ENCODE peak calls at places on chromosomes 16 and 17, in seven cellular contexts. U is HL-60, H is transverse colon, M is GM12892, A is H1, Y is esophagus muscularis mucosa, I is endothelial cell of umbilical vein. R is an unnamed sample.

GRCh38 chr17:34076743-34077631 is 178.1 kb upstream of the CCL2 start:
- DNase-seq in I (no peak), A (no peak), M (no peak), U (no peak), Y (peak), H (no peak), R (no peak)

GRCh38 chr16:23131841-23132576 is 17.2 kb downstream of the USP31 start:
- DNase-seq in U (no peak), H (no peak), Y (no peak), A (no peak), I (peak), M (no peak), R (no peak)

GRCh38 chr17:31392856-31393748 is 1.6 kb downstream of the RAB11FIP4 start:
- DNase-seq in M (no peak), Y (peak), H (no peak), I (no peak), A (peak), U (no peak), R (peak)

GRCh38 chr17:27760069-27760885 is 40.1 kb downstream of the NOS2 start:
- DNase-seq in U (peak), A (peak), M (peak), Y (no peak), H (peak), I (peak), R (peak)

GRCh38 chr17:63246344-63246743 is 199.8 kb downstream of the CYB561 start:
- DNase-seq in A (no peak), M (no peak), I (no peak), U (no peak), H (no peak), Y (no peak), R (no peak)

GRCh38 chr17:82647593-82648164 is 565 bp downstream of the WDR45B start:
- DNase-seq in Y (no peak), M (peak), U (no peak), H (peak), A (no peak), I (peak), R (peak)

GRCh38 chr16:78815713-78816112 is 716.3 kb downstream of the WWOX start:
- DNase-seq in I (no peak), U (no peak), A (no peak), M (no peak), Y (no peak), H (no peak), R (no peak)

GRCh38 chr16:67000384-67001158 is 12.2 kb downstream of the CES4A start:
- DNase-seq in A (peak), M (peak), U (peak), H (peak), Y (no peak), I (peak), R (peak)

GRCh38 chr16:12160249-12160648 is 183.7 kb downstream of the SNX29 start:
- DNase-seq in Y (no peak), H (no peak), U (no peak), M (no peak), A (no peak), I (no peak), R (no peak)

GRCh38 chr17:74268554-74268953 is 5.5 kb upstream of the DNAI2 start:
- DNase-seq in M (no peak), H (no peak), I (no peak), U (no peak), Y (no peak), A (no peak), R (no peak)

GRCh38 chr16:12188674-12189249 is 212.2 kb downstream of the SNX29 start:
- DNase-seq in A (no peak), U (no peak), H (peak), Y (no peak), I (no peak), M (no peak), R (no peak)

GRCh38 chr17:7426203-7426863 is 917 bp downstream of the SPEM2 start:
- DNase-seq in Y (no peak), U (no peak), M (no peak), H (no peak), I (no peak), A (no peak), R (no peak)

GRCh38 chr17:65557349-65558310 is 3.8 kb downstream of the AXIN2 start:
- DNase-seq in U (no peak), I (no peak), Y (no peak), H (no peak), M (no peak), A (no peak), R (no peak)

GRCh38 chr17:57808882-57809281 is 41.0 kb downstream of the MRPS23 start:
- DNase-seq in H (no peak), U (no peak), I (no peak), Y (peak), A (no peak), M (no peak), R (no peak)

GRCh38 chr16:84884311-84885023 is 64.7 kb downstream of the CRISPLD2 start:
- DNase-seq in I (peak), U (no peak), M (no peak), H (no peak), Y (no peak), A (peak), R (peak)

GRCh38 chr17:47803751-47804150 is 17.8 kb downstream of the OSBPL7 start:
- DNase-seq in A (no peak), Y (no peak), H (no peak), M (no peak), I (no peak), U (no peak), R (peak)

GRCh38 chr16:23362460-23363317 is 60.6 kb downstream of the SCNN1B start:
- DNase-seq in M (no peak), U (no peak), I (peak), Y (no peak), A (no peak), H (peak), R (peak)

GRCh38 chr16:81279375-81279774 is 35.4 kb upstream of the GAN start:
- DNase-seq in A (no peak), M (no peak), H (no peak), U (peak), I (peak), Y (no peak), R (no peak)

GRCh38 chr16:27239026-27239425 is 29.5 kb downstream of the NSMCE1 start:
- DNase-seq in A (no peak), Y (no peak), I (no peak), H (no peak), U (no peak), M (no peak), R (no peak)

DNA sequence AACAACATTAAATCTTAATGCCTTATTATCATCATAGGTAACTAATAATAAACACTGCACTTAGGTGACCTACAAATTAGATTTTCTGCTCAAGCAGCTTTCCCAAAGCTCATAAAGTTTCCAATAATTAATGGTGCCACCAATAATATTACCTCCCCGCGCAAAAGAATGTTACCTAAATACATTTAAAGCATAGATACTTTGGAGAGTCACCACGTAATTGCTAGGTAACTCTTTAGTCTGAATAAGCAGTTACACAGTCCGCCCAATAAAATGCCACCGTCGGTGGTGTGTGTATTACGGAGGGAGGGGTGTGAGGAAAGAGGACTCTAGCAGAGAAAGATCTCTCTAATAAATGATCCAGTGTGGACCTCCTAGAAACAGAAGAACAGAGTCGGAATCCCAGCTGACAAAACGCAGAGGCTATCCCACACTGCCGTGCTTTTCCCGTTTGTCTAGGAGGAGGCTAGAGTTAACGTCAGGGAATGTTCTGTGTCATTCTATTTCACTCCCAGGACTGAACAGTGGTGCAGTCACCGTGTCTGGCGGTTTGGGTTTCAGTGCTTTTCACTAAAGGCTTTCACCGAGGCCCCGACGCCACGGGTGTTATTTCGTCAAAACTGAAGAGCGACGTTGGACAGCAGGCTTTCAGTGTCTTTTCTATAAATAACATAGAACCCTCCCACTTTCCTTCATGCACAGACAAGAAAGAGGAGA is 644 bp downstream of the RNFT1 start:
- DNase-seq in H (peak), A (peak), M (peak), Y (peak), I (peak), U (no peak), R (peak)
- TF ChIP-seq POLR2AphosphoS5 in H (no peak), A (no peak), M (no peak), Y (peak), I (no peak), U (no peak), R (peak)

DNA sequence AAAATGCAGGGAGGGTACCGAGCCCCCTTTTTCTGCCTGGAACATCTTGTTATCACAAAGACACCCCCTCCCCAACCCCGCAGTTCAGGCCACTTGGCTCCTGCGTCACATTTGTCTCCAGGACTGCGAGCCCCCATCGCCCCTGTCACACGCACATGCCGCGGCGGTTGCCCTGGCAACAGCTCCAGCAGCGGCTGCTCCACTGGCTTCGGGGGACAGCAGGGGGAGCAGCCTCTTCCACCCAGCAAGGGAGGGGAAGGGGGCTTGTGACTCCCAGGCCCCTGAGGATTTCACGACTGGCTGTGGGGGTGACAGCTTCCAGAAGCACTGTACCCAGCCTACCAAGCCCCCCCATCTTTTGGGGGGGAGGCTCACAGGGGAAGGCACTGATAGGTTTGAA is 2.6 kb downstream of the BAIAP3 start:
- DNase-seq in A (no peak), Y (no peak), I (no peak), M (no peak), H (no peak), U (no peak), R (no peak)
- TF ChIP-seq POLR2AphosphoS5 in A (no peak), Y (no peak), I (no peak), M (no peak), H (no peak), U (no peak), R (no peak)

GRCh38 chr17:78925234-78925633 is at the start of gene TIMP2:
- DNase-seq in Y (peak), U (no peak), A (peak), I (peak), H (peak), M (no peak), R (peak)
- TF ChIP-seq POLR2AphosphoS5 in Y (peak), U (peak), A (peak), I (peak), H (peak), M (no peak), R (peak)

DNA sequence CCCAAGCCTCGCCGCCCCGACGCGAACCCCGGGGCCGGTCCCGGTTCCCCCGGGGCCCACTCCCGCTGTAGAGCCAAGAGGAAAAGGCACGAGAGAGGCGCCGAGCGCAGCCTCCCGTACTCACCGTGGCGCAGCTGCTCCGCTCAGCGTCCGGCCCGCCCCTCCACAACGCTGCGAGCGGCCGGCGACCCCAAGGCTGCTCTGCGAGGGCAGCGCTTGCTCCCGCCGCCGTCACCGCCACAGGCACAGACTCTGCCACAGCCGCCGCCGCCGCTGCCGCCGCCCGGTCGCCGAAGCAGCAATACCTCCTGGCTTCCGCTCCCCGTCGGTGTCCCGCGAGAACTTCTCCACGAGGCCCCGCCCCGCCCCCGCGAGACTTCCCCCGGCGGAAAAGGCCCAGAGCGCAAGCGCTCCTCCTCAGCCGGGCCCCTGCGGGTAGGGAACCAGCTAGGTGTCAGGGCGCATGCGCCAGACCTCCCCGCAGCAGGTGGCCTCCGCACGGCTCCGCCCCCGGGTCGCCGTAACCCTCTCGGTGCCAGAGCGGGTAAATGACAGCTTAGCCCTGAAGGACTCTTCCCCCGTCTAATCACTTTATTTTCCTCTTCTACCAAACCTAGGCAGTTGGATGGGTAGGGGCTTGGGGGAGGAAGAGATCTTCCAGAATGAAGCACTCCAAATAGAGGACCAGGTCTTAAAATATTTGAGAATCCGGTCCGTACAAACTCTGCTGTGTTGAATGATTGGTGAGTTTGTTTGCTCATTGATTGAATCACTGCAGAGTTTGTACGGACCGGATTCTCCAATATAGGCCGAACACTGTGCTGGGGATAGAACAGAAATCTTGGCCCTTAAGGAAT is at the start of gene GRB2:
- DNase-seq in M (peak), H (peak), U (peak), Y (peak), A (peak), I (peak), R (peak)
- TF ChIP-seq POLR2AphosphoS5 in M (peak), H (peak), U (peak), Y (peak), A (peak), I (peak), R (peak)

GRCh38 chr16:75559002-75559401 is 3.0 kb upstream of the TMEM231 start:
- DNase-seq in A (no peak), I (no peak), H (no peak), Y (no peak), M (no peak), U (no peak), R (no peak)

GRCh38 chr16:75552951-75553350 is 3.1 kb downstream of the TMEM231 start:
- DNase-seq in A (no peak), U (no peak), I (peak), H (no peak), M (no peak), Y (no peak), R (no peak)

GRCh38 chr16:75559564-75560372 is 3.7 kb upstream of the TMEM231 start:
- DNase-seq in H (no peak), A (no peak), M (no peak), U (no peak), Y (no peak), I (no peak), R (no peak)

GRCh38 chr16:75555707-75556512 is at the start of gene TMEM231:
- DNase-seq in I (peak), H (peak), A (peak), Y (peak), U (peak), M (peak), R (peak)

DNA sequence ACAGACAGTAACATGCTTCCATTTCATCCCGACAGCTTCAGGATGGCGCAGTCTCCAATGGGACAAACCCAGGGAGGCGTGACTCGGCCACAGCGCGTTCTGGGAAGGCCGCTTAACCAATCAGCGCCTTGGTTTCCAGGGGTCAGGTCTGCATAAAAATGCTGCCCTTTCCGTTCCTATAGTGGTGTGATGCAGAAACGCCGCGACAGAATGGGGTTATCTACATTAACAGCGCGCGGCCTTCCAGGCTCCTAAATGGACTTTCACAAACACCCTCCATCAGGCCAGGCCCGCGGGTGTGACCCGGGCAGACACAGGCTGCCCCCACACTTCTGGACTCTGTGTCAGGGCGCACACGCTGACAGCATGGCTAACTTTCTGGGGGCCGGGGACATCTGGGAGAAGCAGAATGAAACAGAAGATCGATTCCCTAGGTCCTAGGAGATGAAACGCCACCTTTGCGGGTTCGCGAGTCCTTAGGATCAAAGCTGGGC is 792 bp downstream of the TMEM231 start:
- DNase-seq in A (peak), H (peak), I (peak), U (no peak), Y (no peak), M (no peak), R (peak)
- TF ChIP-seq POLR2AphosphoS5 in A (peak), H (no peak), I (peak), U (no peak), Y (peak), M (no peak), R (no peak)

DNA sequence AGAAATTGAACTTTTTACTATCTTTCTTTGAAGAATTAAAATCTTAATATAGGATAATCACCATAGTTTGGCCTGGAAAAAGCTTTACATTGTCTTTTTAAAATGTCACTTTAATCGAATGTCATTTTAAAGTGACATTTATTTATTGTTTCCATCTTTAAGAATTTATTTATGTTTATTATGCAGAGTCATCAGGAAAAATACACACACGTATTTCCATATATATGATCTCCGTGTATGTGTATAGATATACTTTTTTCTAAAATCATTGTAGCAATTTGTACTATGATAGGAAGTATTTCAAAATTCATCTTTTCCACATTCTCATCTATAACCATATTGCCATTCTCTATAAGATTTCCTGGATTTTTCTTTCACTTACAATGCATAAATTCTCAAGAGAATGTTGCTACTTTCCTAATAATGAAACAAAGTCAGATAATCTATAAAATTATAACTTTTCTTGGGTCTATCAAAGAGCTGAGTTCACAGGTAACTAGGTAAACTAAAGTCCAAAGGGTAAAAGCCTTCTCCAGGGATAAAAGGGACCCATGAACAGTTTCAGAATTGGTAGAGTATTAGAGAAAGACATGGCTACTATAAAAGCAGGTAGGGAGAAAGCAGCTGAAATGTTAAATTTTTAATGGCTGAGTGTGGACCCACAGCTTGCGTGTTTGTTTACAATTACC is 11.9 kb downstream of the ABCA8 start:
- DNase-seq in H (no peak), M (no peak), U (no peak), Y (no peak), A (no peak), I (no peak), R (no peak)
- TF ChIP-seq POLR2AphosphoS5 in H (no peak), M (no peak), U (no peak), Y (no peak), A (no peak), I (no peak), R (no peak)

GRCh38 chr16:14669776-14670175 is 24.3 kb downstream of the PLA2G10 start:
- DNase-seq in A (no peak), I (no peak), H (peak), M (no peak), U (no peak), Y (no peak), R (peak)
- TF ChIP-seq POLR2AphosphoS5 in A (no peak), I (no peak), H (peak), M (no peak), U (no peak), Y (no peak), R (peak)

DNA sequence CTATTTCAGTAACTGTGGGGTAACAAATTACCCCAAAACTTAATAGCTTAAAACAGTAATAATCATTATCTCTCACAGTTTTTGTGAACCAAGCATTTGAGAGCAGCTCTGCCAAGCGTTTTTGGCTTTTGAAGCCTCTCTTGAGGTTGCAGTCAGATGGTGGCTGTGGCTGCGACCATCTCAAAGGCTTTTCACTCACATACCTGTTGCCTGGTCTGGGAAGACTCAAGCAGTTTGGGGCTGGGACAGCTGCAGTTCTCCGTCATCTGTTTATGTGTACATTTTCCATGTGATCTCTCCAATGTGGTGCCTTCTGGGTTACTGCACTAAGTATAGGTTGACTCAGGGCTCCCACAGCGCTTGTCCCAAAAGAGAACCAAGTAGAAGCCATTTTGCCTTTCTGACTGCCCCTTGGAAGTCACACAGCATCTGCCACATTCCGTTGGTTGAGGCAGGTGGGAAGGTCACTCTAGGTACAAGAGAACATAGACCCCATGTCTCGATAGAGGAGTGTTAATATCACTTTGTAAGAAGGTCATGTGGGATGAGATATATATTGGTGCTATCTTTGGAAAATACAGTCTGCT is 49.6 kb downstream of the LDHD start:
- DNase-seq in M (no peak), A (no peak), U (no peak), I (no peak), H (no peak), Y (no peak), R (no peak)
- TF ChIP-seq POLR2AphosphoS5 in M (no peak), A (no peak), U (no peak), I (no peak), H (no peak), Y (no peak), R (no peak)